ENCODE peak calls at places on chromosomes 1 and 21, in four cellular contexts. E is colonic mucosa, W is Right ventricle myocardium superior, I is left ventricle myocardium inferior. C is an unnamed sample.

GRCh38 chr1:27571439-27572018 is 32.4 kb downstream of the AHDC1 start:
- DNase-seq in E (no peak), W (peak), I (peak), C (no peak)

GRCh38 chr1:61757945-61758344 is 15.7 kb downstream of the PATJ start:
- DNase-seq in I (no peak), W (no peak), E (no peak), C (no peak)

GRCh38 chr1:27033059-27033746 is 20.6 kb upstream of the TENT5B start:
- DNase-seq in I (no peak), E (no peak), W (no peak), C (no peak)

GRCh38 chr1:52842643-52843310 is at the start of gene ZYG11A:
- DNase-seq in I (peak), W (peak), E (peak), C (peak)

GRCh38 chr1:39441797-39442196 is 49.6 kb upstream of the BMP8A start:
- DNase-seq in E (no peak), I (no peak), W (no peak), C (no peak)

GRCh38 chr1:46489169-46489637 is 433 bp upstream of the DMBX1 start:
- DNase-seq in I (no peak), W (no peak), E (no peak), C (no peak)

GRCh38 chr1:97610748-97611147 is 310.1 kb downstream of the DPYD start:
- DNase-seq in I (no peak), E (no peak), W (no peak), C (no peak)

GRCh38 chr1:84479998-84480397 is 932 bp downstream of the RPF1 start:
- DNase-seq in I (no peak), E (no peak), W (no peak), C (no peak)

GRCh38 chr1:223825767-223826461 is 19.8 kb downstream of the TP53BP2 start:
- DNase-seq in I (no peak), W (no peak), E (no peak), C (no peak)

GRCh38 chr21:42114646-42115045 is 43.5 kb downstream of the UMODL1 start:
- DNase-seq in W (no peak), I (no peak), E (no peak), C (no peak)

GRCh38 chr1:209652873-209653401 is 712 bp upstream of the LAMB3 start:
- DNase-seq in E (peak), I (peak), W (peak), C (peak)

GRCh38 chr21:37677006-37677405 is 239.3 kb downstream of the KCNJ6 start:
- DNase-seq in I (no peak), E (no peak), W (no peak), C (no peak)

GRCh38 chr1:164755674-164756073 is 196.7 kb downstream of the PBX1 start:
- DNase-seq in I (no peak), E (no peak), W (no peak), C (no peak)

GRCh38 chr1:55831759-55832158 is 616.6 kb upstream of the USP24 start:
- DNase-seq in I (no peak), E (no peak), W (no peak), C (no peak)

GRCh38 chr1:186187601-186188000 is 187.5 kb downstream of the TPR start:
- DNase-seq in E (no peak), W (no peak), I (no peak), C (no peak)

GRCh38 chr1:223031690-223032601 is 111.1 kb downstream of the TLR5 start:
- DNase-seq in I (peak), E (peak), W (peak), C (no peak)

GRCh38 chr1:93080424-93080823 is 1.3 kb downstream of the MTF2 start:
- DNase-seq in I (no peak), E (no peak), W (no peak), C (no peak)

GRCh38 chr21:45549670-45550463 is 7.6 kb upstream of the SLC19A1 start:
- DNase-seq in E (no peak), I (peak), W (no peak), C (no peak)

GRCh38 chr1:113675299-113675698 is 84.0 kb downstream of the PHTF1 start:
- DNase-seq in E (no peak), W (no peak), I (no peak), C (no peak)

GRCh38 chr1:9902060-9902452 is 8.0 kb downstream of the CTNNBIP1 start:
- DNase-seq in E (no peak), W (no peak), I (no peak), C (no peak)

GRCh38 chr1:110098222-110099026 is 13.8 kb upstream of the UBL4B start:
- DNase-seq in I (no peak), E (no peak), W (no peak), C (no peak)

GRCh38 chr1:211589782-211590721 is 11.1 kb upstream of the SLC30A1 start:
- DNase-seq in W (peak), E (no peak), I (peak), C (peak)

GRCh38 chr1:214303106-214303505 is 22.1 kb downstream of the SMYD2 start:
- DNase-seq in W (no peak), I (no peak), E (no peak), C (no peak)

GRCh38 chr1:185317886-185318310 is 855 bp upstream of the IVNS1ABP start:
- DNase-seq in W (no peak), E (peak), I (no peak), C (peak)

GRCh38 chr1:196317535-196318522 is 290.4 kb downstream of the KCNT2 start:
- DNase-seq in I (no peak), E (no peak), W (no peak), C (no peak)

GRCh38 chr1:151606384-151606783 is 5.5 kb upstream of the SNX27 start:
- DNase-seq in E (peak), I (no peak), W (no peak), C (no peak)

GRCh38 chr21:21807598-21807903 is 809.3 kb downstream of the NCAM2 start:
- DNase-seq in I (no peak), W (no peak), E (no peak), C (no peak)

GRCh38 chr1:75996196-75996595 is 64.0 kb upstream of the ASB17 start:
- DNase-seq in I (no peak), W (no peak), E (no peak), C (no peak)

GRCh38 chr21:32200029-32200428 is 78.8 kb downstream of the MIS18A start:
- DNase-seq in I (no peak), W (no peak), E (no peak), C (no peak)

GRCh38 chr21:44285547-44285992 is at the start of gene AIRE:
- DNase-seq in E (no peak), W (peak), I (no peak), C (no peak)

GRCh38 chr1:226083303-226084101 is 21.0 kb downstream of the H3-3A start:
- DNase-seq in E (peak), W (peak), I (peak), C (peak)

GRCh38 chr1:167935252-167936067 is 1.0 kb upstream of the DCAF6 start:
- DNase-seq in I (no peak), E (peak), W (peak), C (peak)

GRCh38 chr1:5514519-5515183 is 477.6 kb downstream of the NPHP4 start:
- DNase-seq in I (peak), E (peak), W (peak), C (peak)

GRCh38 chr1:7755448-7755847 is 15.6 kb upstream of the VAMP3 start:
- DNase-seq in I (no peak), W (no peak), E (no peak), C (no peak)

GRCh38 chr1:150234647-150235435 is 1.1 kb downstream of the ANP32E start:
- DNase-seq in I (peak), E (peak), W (peak), C (peak)

GRCh38 chr1:218942421-218942820 is 231.3 kb upstream of the LYPLAL1 start:
- DNase-seq in E (peak), W (no peak), I (peak), C (no peak)

GRCh38 chr1:155569988-155570592 is 7.5 kb upstream of the ASH1L start:
- DNase-seq in E (no peak), I (no peak), W (no peak), C (no peak)

GRCh38 chr1:108201682-108202081 is 1.5 kb upstream of the SLC25A24 start:
- DNase-seq in W (no peak), E (no peak), I (no peak), C (no peak)

GRCh38 chr1:29195875-29196274 is 14.2 kb upstream of the SRSF4 start:
- DNase-seq in E (no peak), I (peak), W (no peak), C (no peak)

C was measured in prostate gland.